ENCODE peak calls at places on chromosomes 16 and 17, in nine cellular contexts. One of them, this sample, is unnamed.

GRCh38 chr16:12235110-12235509 is 258.6 kb downstream of the SNX29 start:
- DNase-seq in stimulated activated CD4-positive, alpha-beta T cell treated with anti-CD3 and anti-CD28 coated beads, TNF-alpha, amount 100 ng/mL, for 1 hour: no peak
- DNase-seq in activated naive CD4-positive, alpha-beta T cell: no peak
- DNase-seq in breast epithelium: no peak
- DNase-seq in amniotic epithelial cell: no peak
- DNase-seq in hepatic stellate cell: no peak
- DNase-seq in HuH-7.5: no peak
- DNase-seq in GM03348: no peak
- DNase-seq in T-helper 9 cell: no peak
- DNase-seq in this sample: no peak

GRCh38 chr17:43832168-43832975 is 574 bp downstream of the MPP3 start:
- DNase-seq in amniotic epithelial cell: peak; percentile 69
- DNase-seq in GM03348: peak; percentile 92
- DNase-seq in activated naive CD4-positive, alpha-beta T cell: no peak
- DNase-seq in hepatic stellate cell: peak; percentile 89
- DNase-seq in breast epithelium: no peak
- DNase-seq in HuH-7.5: peak; percentile 67
- DNase-seq in stimulated activated CD4-positive, alpha-beta T cell treated with anti-CD3 and anti-CD28 coated beads, TNF-alpha, amount 100 ng/mL, for 1 hour: no peak
- DNase-seq in T-helper 9 cell: peak; percentile 8
- DNase-seq in this sample: no peak

GRCh38 chr16:67461600-67462278 is 19.2 kb downstream of the ATP6V0D1 start:
- DNase-seq in hepatic stellate cell: no peak
- DNase-seq in breast epithelium: peak; percentile 82
- DNase-seq in T-helper 9 cell: no peak
- DNase-seq in HuH-7.5: no peak
- DNase-seq in activated naive CD4-positive, alpha-beta T cell: no peak
- DNase-seq in stimulated activated CD4-positive, alpha-beta T cell treated with anti-CD3 and anti-CD28 coated beads, TNF-alpha, amount 100 ng/mL, for 1 hour: no peak
- DNase-seq in GM03348: no peak
- DNase-seq in amniotic epithelial cell: no peak
- DNase-seq in this sample: no peak

GRCh38 chr17:27751166-27751565 is 49.2 kb downstream of the NOS2 start:
- DNase-seq in GM03348: no peak
- DNase-seq in amniotic epithelial cell: no peak
- DNase-seq in activated naive CD4-positive, alpha-beta T cell: no peak
- DNase-seq in breast epithelium: no peak
- DNase-seq in hepatic stellate cell: no peak
- DNase-seq in HuH-7.5: no peak
- DNase-seq in stimulated activated CD4-positive, alpha-beta T cell treated with anti-CD3 and anti-CD28 coated beads, TNF-alpha, amount 100 ng/mL, for 1 hour: no peak
- DNase-seq in T-helper 9 cell: no peak
- DNase-seq in this sample: no peak

GRCh38 chr17:75595284-75595918 is 7.8 kb downstream of the MYO15B start:
- DNase-seq in breast epithelium: no peak
- DNase-seq in T-helper 9 cell: no peak
- DNase-seq in amniotic epithelial cell: no peak
- DNase-seq in hepatic stellate cell: no peak
- DNase-seq in HuH-7.5: no peak
- DNase-seq in GM03348: no peak
- DNase-seq in activated naive CD4-positive, alpha-beta T cell: no peak
- DNase-seq in stimulated activated CD4-positive, alpha-beta T cell treated with anti-CD3 and anti-CD28 coated beads, TNF-alpha, amount 100 ng/mL, for 1 hour: no peak
- DNase-seq in this sample: no peak

GRCh38 chr16:54846761-54847160 is 83.9 kb upstream of the IRX5 start:
- DNase-seq in stimulated activated CD4-positive, alpha-beta T cell treated with anti-CD3 and anti-CD28 coated beads, TNF-alpha, amount 100 ng/mL, for 1 hour: no peak
- DNase-seq in amniotic epithelial cell: no peak
- DNase-seq in hepatic stellate cell: no peak
- DNase-seq in breast epithelium: no peak
- DNase-seq in T-helper 9 cell: no peak
- DNase-seq in GM03348: no peak
- DNase-seq in HuH-7.5: no peak
- DNase-seq in activated naive CD4-positive, alpha-beta T cell: no peak
- DNase-seq in this sample: no peak

GRCh38 chr16:66003196-66003595 is 363.3 kb upstream of the CDH5 start:
- DNase-seq in hepatic stellate cell: no peak
- DNase-seq in T-helper 9 cell: no peak
- DNase-seq in amniotic epithelial cell: peak; percentile 22
- DNase-seq in breast epithelium: no peak
- DNase-seq in GM03348: peak; percentile 19
- DNase-seq in activated naive CD4-positive, alpha-beta T cell: no peak
- DNase-seq in stimulated activated CD4-positive, alpha-beta T cell treated with anti-CD3 and anti-CD28 coated beads, TNF-alpha, amount 100 ng/mL, for 1 hour: no peak
- DNase-seq in HuH-7.5: no peak
- DNase-seq in this sample: no peak

GRCh38 chr17:42018339-42018738 is 1.1 kb upstream of the DNAJC7 start:
- DNase-seq in breast epithelium: no peak
- DNase-seq in amniotic epithelial cell: no peak
- DNase-seq in T-helper 9 cell: no peak
- DNase-seq in activated naive CD4-positive, alpha-beta T cell: no peak
- DNase-seq in hepatic stellate cell: no peak
- DNase-seq in HuH-7.5: no peak
- DNase-seq in GM03348: no peak
- DNase-seq in stimulated activated CD4-positive, alpha-beta T cell treated with anti-CD3 and anti-CD28 coated beads, TNF-alpha, amount 100 ng/mL, for 1 hour: no peak
- DNase-seq in this sample: peak; percentile 3

GRCh38 chr16:51431517-51432241 is 280.6 kb upstream of the SALL1 start:
- DNase-seq in amniotic epithelial cell: peak; percentile 99
- DNase-seq in hepatic stellate cell: peak; percentile 65
- DNase-seq in GM03348: peak; percentile 88
- DNase-seq in breast epithelium: no peak
- DNase-seq in stimulated activated CD4-positive, alpha-beta T cell treated with anti-CD3 and anti-CD28 coated beads, TNF-alpha, amount 100 ng/mL, for 1 hour: no peak
- DNase-seq in HuH-7.5: no peak
- DNase-seq in T-helper 9 cell: no peak
- DNase-seq in activated naive CD4-positive, alpha-beta T cell: no peak
- DNase-seq in this sample: no peak

GRCh38 chr17:36728030-36728991 is 126.9 kb downstream of the MRM1 start:
- DNase-seq in amniotic epithelial cell: no peak
- DNase-seq in hepatic stellate cell: no peak
- DNase-seq in stimulated activated CD4-positive, alpha-beta T cell treated with anti-CD3 and anti-CD28 coated beads, TNF-alpha, amount 100 ng/mL, for 1 hour: no peak
- DNase-seq in breast epithelium: no peak
- DNase-seq in GM03348: no peak
- DNase-seq in T-helper 9 cell: no peak
- DNase-seq in activated naive CD4-positive, alpha-beta T cell: no peak
- DNase-seq in HuH-7.5: no peak
- DNase-seq in this sample: no peak

GRCh38 chr16:73176577-73177013 is 128.7 kb upstream of the ZFHX3 start:
- DNase-seq in activated naive CD4-positive, alpha-beta T cell: no peak
- DNase-seq in breast epithelium: no peak
- DNase-seq in stimulated activated CD4-positive, alpha-beta T cell treated with anti-CD3 and anti-CD28 coated beads, TNF-alpha, amount 100 ng/mL, for 1 hour: no peak
- DNase-seq in amniotic epithelial cell: peak; percentile 97
- DNase-seq in T-helper 9 cell: no peak
- DNase-seq in GM03348: peak; percentile 80
- DNase-seq in hepatic stellate cell: peak; percentile 83
- DNase-seq in HuH-7.5: no peak
- DNase-seq in this sample: no peak

GRCh38 chr16:12587170-12587569 is 216.5 kb downstream of the CPPED1 start:
- DNase-seq in breast epithelium: peak; percentile 19
- DNase-seq in hepatic stellate cell: no peak
- DNase-seq in HuH-7.5: no peak
- DNase-seq in GM03348: no peak
- DNase-seq in activated naive CD4-positive, alpha-beta T cell: no peak
- DNase-seq in T-helper 9 cell: no peak
- DNase-seq in amniotic epithelial cell: no peak
- DNase-seq in stimulated activated CD4-positive, alpha-beta T cell treated with anti-CD3 and anti-CD28 coated beads, TNF-alpha, amount 100 ng/mL, for 1 hour: no peak
- DNase-seq in this sample: no peak

GRCh38 chr16:71758293-71758760 is 33.8 kb upstream of the PHLPP2 start:
- DNase-seq in stimulated activated CD4-positive, alpha-beta T cell treated with anti-CD3 and anti-CD28 coated beads, TNF-alpha, amount 100 ng/mL, for 1 hour: no peak
- DNase-seq in HuH-7.5: no peak
- DNase-seq in hepatic stellate cell: no peak
- DNase-seq in T-helper 9 cell: no peak
- DNase-seq in breast epithelium: no peak
- DNase-seq in amniotic epithelial cell: no peak
- DNase-seq in activated naive CD4-positive, alpha-beta T cell: no peak
- DNase-seq in GM03348: no peak
- DNase-seq in this sample: no peak

GRCh38 chr17:6507535-6507934 is 48.8 kb downstream of the PITPNM3 start:
- DNase-seq in HuH-7.5: no peak
- DNase-seq in GM03348: peak; percentile 96
- DNase-seq in stimulated activated CD4-positive, alpha-beta T cell treated with anti-CD3 and anti-CD28 coated beads, TNF-alpha, amount 100 ng/mL, for 1 hour: no peak
- DNase-seq in amniotic epithelial cell: peak; percentile 91
- DNase-seq in T-helper 9 cell: no peak
- DNase-seq in activated naive CD4-positive, alpha-beta T cell: no peak
- DNase-seq in hepatic stellate cell: peak; percentile 94
- DNase-seq in breast epithelium: no peak
- DNase-seq in this sample: no peak

GRCh38 chr16:81137012-81137335 is 40.8 kb upstream of the GCSH start:
- DNase-seq in hepatic stellate cell: peak; percentile 26
- DNase-seq in GM03348: no peak
- DNase-seq in HuH-7.5: no peak
- DNase-seq in amniotic epithelial cell: no peak
- DNase-seq in T-helper 9 cell: no peak
- DNase-seq in breast epithelium: peak; percentile 75
- DNase-seq in stimulated activated CD4-positive, alpha-beta T cell treated with anti-CD3 and anti-CD28 coated beads, TNF-alpha, amount 100 ng/mL, for 1 hour: no peak
- DNase-seq in activated naive CD4-positive, alpha-beta T cell: no peak
- DNase-seq in this sample: no peak

GRCh38 chr17:78822552-78822951 is 18.1 kb downstream of the USP36 start:
- DNase-seq in HuH-7.5: no peak
- DNase-seq in activated naive CD4-positive, alpha-beta T cell: no peak
- DNase-seq in T-helper 9 cell: no peak
- DNase-seq in breast epithelium: no peak
- DNase-seq in hepatic stellate cell: peak; percentile 91
- DNase-seq in GM03348: peak; percentile 62
- DNase-seq in stimulated activated CD4-positive, alpha-beta T cell treated with anti-CD3 and anti-CD28 coated beads, TNF-alpha, amount 100 ng/mL, for 1 hour: no peak
- DNase-seq in amniotic epithelial cell: peak; percentile 95
- DNase-seq in this sample: no peak

GRCh38 chr17:56125830-56126819 is 27.1 kb upstream of the ANKFN1 start:
- DNase-seq in activated naive CD4-positive, alpha-beta T cell: no peak
- DNase-seq in breast epithelium: no peak
- DNase-seq in stimulated activated CD4-positive, alpha-beta T cell treated with anti-CD3 and anti-CD28 coated beads, TNF-alpha, amount 100 ng/mL, for 1 hour: no peak
- DNase-seq in GM03348: peak; percentile 63
- DNase-seq in amniotic epithelial cell: peak; percentile 44
- DNase-seq in HuH-7.5: no peak
- DNase-seq in hepatic stellate cell: peak; percentile 5
- DNase-seq in T-helper 9 cell: no peak
- DNase-seq in this sample: no peak

GRCh38 chr17:41352597-41353366 is 2.2 kb upstream of the KRT33A start:
- DNase-seq in hepatic stellate cell: no peak
- DNase-seq in activated naive CD4-positive, alpha-beta T cell: no peak
- DNase-seq in breast epithelium: no peak
- DNase-seq in T-helper 9 cell: no peak
- DNase-seq in GM03348: no peak
- DNase-seq in amniotic epithelial cell: no peak
- DNase-seq in HuH-7.5: no peak
- DNase-seq in stimulated activated CD4-positive, alpha-beta T cell treated with anti-CD3 and anti-CD28 coated beads, TNF-alpha, amount 100 ng/mL, for 1 hour: no peak
- DNase-seq in this sample: no peak

GRCh38 chr17:58344791-58345157 is 7.2 kb downstream of the SUPT4H1 start:
- DNase-seq in activated naive CD4-positive, alpha-beta T cell: no peak
- DNase-seq in stimulated activated CD4-positive, alpha-beta T cell treated with anti-CD3 and anti-CD28 coated beads, TNF-alpha, amount 100 ng/mL, for 1 hour: peak; percentile 46
- DNase-seq in amniotic epithelial cell: no peak
- DNase-seq in HuH-7.5: no peak
- DNase-seq in GM03348: no peak
- DNase-seq in breast epithelium: no peak
- DNase-seq in hepatic stellate cell: no peak
- DNase-seq in T-helper 9 cell: peak; percentile 41
- DNase-seq in this sample: no peak

GRCh38 chr16:48637039-48637438 is 27.1 kb upstream of the N4BP1 start:
- DNase-seq in breast epithelium: no peak
- DNase-seq in hepatic stellate cell: no peak
- DNase-seq in HuH-7.5: no peak
- DNase-seq in activated naive CD4-positive, alpha-beta T cell: no peak
- DNase-seq in GM03348: no peak
- DNase-seq in T-helper 9 cell: no peak
- DNase-seq in stimulated activated CD4-positive, alpha-beta T cell treated with anti-CD3 and anti-CD28 coated beads, TNF-alpha, amount 100 ng/mL, for 1 hour: no peak
- DNase-seq in amniotic epithelial cell: no peak
- DNase-seq in this sample: no peak

GRCh38 chr17:31882571-31882970 is 18.9 kb downstream of the UTP6 start:
- DNase-seq in HuH-7.5: no peak
- DNase-seq in T-helper 9 cell: no peak
- DNase-seq in hepatic stellate cell: no peak
- DNase-seq in amniotic epithelial cell: no peak
- DNase-seq in activated naive CD4-positive, alpha-beta T cell: no peak
- DNase-seq in GM03348: no peak
- DNase-seq in breast epithelium: no peak
- DNase-seq in stimulated activated CD4-positive, alpha-beta T cell treated with anti-CD3 and anti-CD28 coated beads, TNF-alpha, amount 100 ng/mL, for 1 hour: no peak
- DNase-seq in this sample: no peak

GRCh38 chr17:81192386-81193050 is 26.5 kb upstream of the AATK start:
- DNase-seq in hepatic stellate cell: no peak
- DNase-seq in activated naive CD4-positive, alpha-beta T cell: no peak
- DNase-seq in breast epithelium: no peak
- DNase-seq in GM03348: no peak
- DNase-seq in HuH-7.5: no peak
- DNase-seq in T-helper 9 cell: no peak
- DNase-seq in amniotic epithelial cell: no peak
- DNase-seq in stimulated activated CD4-positive, alpha-beta T cell treated with anti-CD3 and anti-CD28 coated beads, TNF-alpha, amount 100 ng/mL, for 1 hour: no peak
- DNase-seq in this sample: no peak

GRCh38 chr17:82963104-82963950 is 116.1 kb upstream of the METRNL start:
- DNase-seq in T-helper 9 cell: peak; percentile 11
- DNase-seq in stimulated activated CD4-positive, alpha-beta T cell treated with anti-CD3 and anti-CD28 coated beads, TNF-alpha, amount 100 ng/mL, for 1 hour: no peak
- DNase-seq in hepatic stellate cell: peak; percentile 71
- DNase-seq in breast epithelium: peak; percentile 77
- DNase-seq in GM03348: peak; percentile 92
- DNase-seq in amniotic epithelial cell: peak; percentile 51
- DNase-seq in activated naive CD4-positive, alpha-beta T cell: no peak
- DNase-seq in HuH-7.5: peak; percentile 68
- DNase-seq in this sample: peak; percentile 79

GRCh38 chr16:75257886-75258806 is 6.7 kb upstream of the BCAR1 start:
- DNase-seq in T-helper 9 cell: no peak
- DNase-seq in HuH-7.5: no peak
- DNase-seq in hepatic stellate cell: no peak
- DNase-seq in breast epithelium: no peak
- DNase-seq in stimulated activated CD4-positive, alpha-beta T cell treated with anti-CD3 and anti-CD28 coated beads, TNF-alpha, amount 100 ng/mL, for 1 hour: no peak
- DNase-seq in amniotic epithelial cell: no peak
- DNase-seq in GM03348: no peak
- DNase-seq in activated naive CD4-positive, alpha-beta T cell: no peak
- DNase-seq in this sample: no peak

GRCh38 chr16:67278773-67279295 is 498 bp upstream of the PLEKHG4 start:
- DNase-seq in breast epithelium: no peak
- DNase-seq in T-helper 9 cell: peak; percentile 29
- DNase-seq in HuH-7.5: peak; percentile 63
- DNase-seq in amniotic epithelial cell: no peak
- DNase-seq in stimulated activated CD4-positive, alpha-beta T cell treated with anti-CD3 and anti-CD28 coated beads, TNF-alpha, amount 100 ng/mL, for 1 hour: peak; percentile 3
- DNase-seq in hepatic stellate cell: peak; percentile 58
- DNase-seq in GM03348: peak; percentile 52
- DNase-seq in activated naive CD4-positive, alpha-beta T cell: peak; percentile 40
- DNase-seq in this sample: peak; percentile 85